ENCODE peak calls at places on chromosomes 6 and 20, in eight cellular contexts. C is RWPE1, F is IMR-90, Y is K562, K is OCI-LY7, W is neural progenitor cell, T is left ventricle myocardium inferior, J is astrocyte of the cerebellum. O is an unnamed sample.

GRCh38 chr6:32267035-32267434 is 43.2 kb upstream of the NOTCH4 start:
- DNase-seq in C (no peak), F (no peak), Y (no peak), K (peak), W (no peak), T (no peak), J (no peak), O (no peak)

GRCh38 chr6:93419304-93420162 is at the start of gene EPHA7:
- DNase-seq in C (peak), F (peak), Y (peak), K (no peak), W (peak), T (peak), J (peak), O (peak)

GRCh38 chr6:16547586-16547985 is 213.7 kb downstream of the ATXN1 start:
- DNase-seq in C (no peak), F (no peak), Y (no peak), K (no peak), W (no peak), T (no peak), J (no peak), O (no peak)

GRCh38 chr6:42374027-42374669 is 77.6 kb downstream of the TRERF1 start:
- DNase-seq in C (no peak), F (no peak), Y (no peak), K (no peak), W (no peak), T (no peak), J (no peak), O (no peak)

GRCh38 chr20:53224851-53225250 is 252.7 kb downstream of the TSHZ2 start:
- DNase-seq in C (no peak), F (peak), Y (no peak), K (no peak), W (no peak), T (no peak), J (no peak), O (no peak)

GRCh38 chr6:13462380-13463326 is 24.7 kb downstream of the GFOD1 start:
- DNase-seq in C (no peak), F (no peak), Y (no peak), K (peak), W (peak), T (no peak), J (no peak), O (no peak)

GRCh38 chr6:20708367-20709124 is 174.3 kb downstream of the CDKAL1 start:
- DNase-seq in C (no peak), F (peak), Y (no peak), K (no peak), W (peak), T (no peak), J (peak), O (no peak)

GRCh38 chr6:99348823-99349619 is 453 bp downstream of the FAXC start:
- DNase-seq in C (no peak), F (peak), Y (peak), K (no peak), W (no peak), T (no peak), J (no peak), O (peak)

GRCh38 chr20:346640-347316 is at the start of gene NRSN2:
- DNase-seq in C (peak), F (peak), Y (peak), K (no peak), W (peak), T (peak), J (no peak), O (peak)

GRCh38 chr20:10476319-10476724 is 41.2 kb downstream of the SLX4IP start:
- DNase-seq in C (no peak), F (peak), Y (peak), K (peak), W (no peak), T (no peak), J (no peak), O (no peak)

GRCh38 chr6:33160728-33161323 is 31.4 kb downstream of the COL11A2 start:
- DNase-seq in C (peak), F (peak), Y (no peak), K (no peak), W (no peak), T (no peak), J (peak), O (no peak)

GRCh38 chr6:7373739-7374138 is 15.8 kb downstream of the CAGE1 start:
- DNase-seq in C (no peak), F (no peak), Y (no peak), K (no peak), W (no peak), T (no peak), J (no peak), O (no peak)

GRCh38 chr6:79656134-79656533 is 25.0 kb downstream of the SH3BGRL2 start:
- DNase-seq in C (peak), F (no peak), Y (no peak), K (no peak), W (no peak), T (no peak), J (no peak), O (no peak)

GRCh38 chr6:135086414-135086764 is 31.8 kb upstream of the HBS1L start:
- DNase-seq in C (no peak), F (no peak), Y (no peak), K (no peak), W (no peak), T (no peak), J (no peak), O (no peak)

GRCh38 chr6:15441215-15441868 is 195.5 kb downstream of the JARID2 start:
- DNase-seq in C (peak), F (peak), Y (peak), K (peak), W (peak), T (no peak), J (peak), O (peak)

GRCh38 chr20:48831702-48832422 is 4.1 kb upstream of the PREX1 start:
- DNase-seq in C (peak), F (peak), Y (peak), K (no peak), W (peak), T (peak), J (no peak), O (no peak)

GRCh38 chr6:7727150-7727950 is 1.5 kb downstream of the BMP6 start:
- DNase-seq in C (no peak), F (no peak), Y (no peak), K (peak), W (peak), T (no peak), J (no peak), O (peak)

GRCh38 chr20:18628330-18628941 is 40.6 kb downstream of the DTD1 start:
- DNase-seq in C (peak), F (no peak), Y (peak), K (peak), W (peak), T (no peak), J (no peak), O (peak)

GRCh38 chr6:156557269-156557885 is 219.8 kb upstream of the ARID1B start:
- DNase-seq in C (no peak), F (peak), Y (no peak), K (no peak), W (peak), T (peak), J (peak), O (peak)

GRCh38 chr6:33692078-33692759 is 19.3 kb downstream of the UQCC2 start:
- DNase-seq in C (no peak), F (no peak), Y (no peak), K (no peak), W (peak), T (peak), J (peak), O (no peak)

GRCh38 chr6:28212510-28213212 is 12.4 kb upstream of the ZSCAN9 start:
- DNase-seq in C (peak), F (peak), Y (peak), K (peak), W (peak), T (no peak), J (peak), O (peak)

GRCh38 chr20:43238833-43239232 is 49.1 kb upstream of the PTPRT start:
- DNase-seq in C (peak), F (no peak), Y (peak), K (peak), W (peak), T (no peak), J (no peak), O (no peak)

GRCh38 chr6:166997768-166998255 is 1.4 kb upstream of the CEP43 start:
- DNase-seq in C (peak), F (peak), Y (peak), K (peak), W (peak), T (peak), J (peak), O (no peak)

GRCh38 chr6:36688534-36689075 is 9.0 kb upstream of the RAB44 start:
- DNase-seq in C (no peak), F (peak), Y (no peak), K (no peak), W (no peak), T (no peak), J (no peak), O (no peak)

GRCh38 chr6:138572200-138572875 is 73.0 kb upstream of the NHSL1 start:
- DNase-seq in C (peak), F (peak), Y (no peak), K (no peak), W (peak), T (peak), J (peak), O (peak)

GRCh38 chr6:158707120-158707519 is 57.3 kb downstream of the SYTL3 start:
- DNase-seq in C (peak), F (peak), Y (peak), K (no peak), W (no peak), T (peak), J (no peak), O (no peak)

GRCh38 chr6:41518118-41518517 is 28.1 kb upstream of the FOXP4 start:
- DNase-seq in C (peak), F (no peak), Y (peak), K (no peak), W (no peak), T (no peak), J (no peak), O (no peak)

GRCh38 chr20:6783752-6784725 is 16.6 kb downstream of the BMP2 start:
- DNase-seq in C (no peak), F (no peak), Y (no peak), K (no peak), W (no peak), T (no peak), J (peak), O (no peak)

GRCh38 chr20:37525810-37526209 is 1.9 kb downstream of the BLCAP start:
- DNase-seq in C (no peak), F (no peak), Y (no peak), K (no peak), W (no peak), T (no peak), J (no peak), O (no peak)

GRCh38 chr20:23226612-23227265 is 123.9 kb upstream of the NXT1 start:
- DNase-seq in C (no peak), F (peak), Y (no peak), K (no peak), W (no peak), T (no peak), J (no peak), O (no peak)

GRCh38 chr6:80006541-80006940 is 2.1 kb downstream of the TTK start:
- DNase-seq in C (no peak), F (no peak), Y (no peak), K (no peak), W (no peak), T (no peak), J (no peak), O (no peak)

GRCh38 chr6:1724616-1725015 is 114.9 kb downstream of the FOXC1 start:
- DNase-seq in C (peak), F (no peak), Y (no peak), K (no peak), W (no peak), T (peak), J (no peak), O (no peak)

GRCh38 chr6:88945596-88945995 is 17.8 kb downstream of the RNGTT start:
- DNase-seq in C (no peak), F (no peak), Y (no peak), K (no peak), W (no peak), T (no peak), J (no peak), O (no peak)

GRCh38 chr6:140051521-140052455 is 677.3 kb upstream of the CITED2 start:
- DNase-seq in C (peak), F (peak), Y (no peak), K (no peak), W (no peak), T (no peak), J (peak), O (no peak)

GRCh38 chr20:39880890-39881289 is 808.1 kb downstream of the MAFB start:
- DNase-seq in C (peak), F (no peak), Y (no peak), K (no peak), W (no peak), T (no peak), J (no peak), O (no peak)
- TF ChIP-seq CTCF in C (no peak), F (no peak), Y (no peak), K (peak), W (peak), T (no peak), J (no peak), O (no peak)

DNA sequence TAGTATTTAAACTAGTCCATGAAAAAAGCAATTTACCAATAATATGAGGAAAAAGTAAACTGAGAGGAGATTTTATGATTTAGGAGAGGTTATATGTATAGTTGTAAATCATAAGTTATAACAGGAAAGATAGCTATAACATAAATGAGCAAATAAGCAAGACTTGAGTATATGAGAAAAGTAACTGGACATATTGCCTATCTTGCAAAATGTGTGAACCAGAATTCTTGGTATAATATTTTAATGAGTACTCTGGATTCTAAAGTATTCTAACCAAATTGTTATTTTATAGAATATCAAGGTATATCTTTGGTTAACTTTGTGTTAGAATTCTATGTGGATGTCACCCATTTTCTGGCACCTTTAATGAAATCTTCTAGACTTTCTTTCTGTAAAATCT is 124.6 kb downstream of the PHF3 start:
- DNase-seq in C (no peak), F (no peak), Y (no peak), K (no peak), W (no peak), T (no peak), J (no peak), O (no peak)
- TF ChIP-seq CTCF in C (no peak), F (no peak), Y (no peak), K (no peak), W (no peak), T (no peak), J (no peak), O (no peak)

GRCh38 chr20:63435552-63435951 is 36.9 kb downstream of the KCNQ2 start:
- DNase-seq in C (no peak), F (peak), Y (no peak), K (no peak), W (no peak), T (no peak), J (no peak), O (no peak)

GRCh38 chr20:63433756-63434531 is 38.5 kb downstream of the KCNQ2 start:
- DNase-seq in C (no peak), F (no peak), Y (no peak), K (no peak), W (no peak), T (no peak), J (no peak), O (no peak)

GRCh38 chr20:63432577-63433061 is 39.8 kb downstream of the KCNQ2 start:
- DNase-seq in C (no peak), F (no peak), Y (peak), K (no peak), W (no peak), T (no peak), J (no peak), O (no peak)

GRCh38 chr20:63433351-63433750 is 39.1 kb downstream of the KCNQ2 start:
- DNase-seq in C (no peak), F (no peak), Y (no peak), K (no peak), W (no peak), T (no peak), J (no peak), O (no peak)

GRCh38 chr20:63434599-63435378 is 37.7 kb downstream of the KCNQ2 start:
- DNase-seq in C (peak), F (peak), Y (peak), K (peak), W (peak), T (peak), J (no peak), O (peak)
- TF ChIP-seq CTCF in C (peak), F (peak), Y (peak), K (peak), W (peak), T (peak), J (peak), O (peak)

GRCh38 chr6:100460650-100461204 is 4.0 kb downstream of the SIM1 start:
- DNase-seq in C (no peak), F (no peak), Y (peak), K (no peak), W (peak), T (no peak), J (no peak), O (no peak)
- TF ChIP-seq CTCF in C (no peak), F (peak), Y (peak), K (peak), W (peak), T (no peak), J (peak), O (peak)

GRCh38 chr20:33929917-33930316 is 63.8 kb upstream of the RALY start:
- DNase-seq in C (no peak), F (no peak), Y (no peak), K (no peak), W (no peak), T (no peak), J (no peak), O (no peak)

GRCh38 chr20:33936651-33937050 is 57.1 kb upstream of the RALY start:
- DNase-seq in C (no peak), F (no peak), Y (no peak), K (no peak), W (no peak), T (no peak), J (no peak), O (no peak)

GRCh38 chr20:33927703-33928102 is 66.0 kb upstream of the RALY start:
- DNase-seq in C (no peak), F (no peak), Y (no peak), K (no peak), W (no peak), T (no peak), J (no peak), O (no peak)

GRCh38 chr20:33933469-33933909 is 60.2 kb upstream of the RALY start:
- DNase-seq in C (peak), F (peak), Y (peak), K (peak), W (peak), T (peak), J (no peak), O (peak)
- TF ChIP-seq CTCF in C (peak), F (peak), Y (peak), K (peak), W (peak), T (peak), J (peak), O (peak)

GRCh38 chr6:168193816-168194701 is 115.0 kb upstream of the FRMD1 start:
- DNase-seq in C (no peak), F (no peak), Y (peak), K (peak), W (peak), T (no peak), J (no peak), O (no peak)
- TF ChIP-seq CTCF in C (no peak), F (no peak), Y (peak), K (peak), W (peak), T (no peak), J (no peak), O (no peak)

DNA sequence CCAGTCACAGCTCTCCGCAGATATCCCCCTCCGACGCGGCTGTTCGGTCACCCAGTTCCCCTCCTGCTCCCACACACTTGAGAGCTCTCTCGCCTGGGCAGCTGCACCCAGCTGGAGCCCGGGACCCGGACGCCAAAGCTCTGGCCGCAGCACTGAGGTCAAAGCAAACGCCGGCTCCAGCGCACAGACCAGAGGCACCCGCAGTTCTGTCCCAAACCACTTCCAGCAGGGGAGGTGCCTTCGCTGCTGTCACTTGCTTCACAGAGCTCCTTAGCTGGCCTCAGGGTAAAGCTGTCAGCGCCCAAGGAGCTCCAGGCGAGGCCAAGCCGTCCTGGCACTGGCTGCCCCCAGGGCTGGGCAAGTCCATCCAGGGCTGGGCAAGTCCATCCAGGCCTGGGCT is 27.9 kb downstream of the SLC2A4RG start:
- DNase-seq in C (no peak), F (no peak), Y (no peak), K (no peak), W (no peak), T (peak), J (no peak), O (no peak)
- TF ChIP-seq CTCF in C (no peak), F (no peak), Y (no peak), K (no peak), W (no peak), T (no peak), J (no peak), O (no peak)

GRCh38 chr20:24780648-24781047 is 168.4 kb upstream of the CST7 start:
- DNase-seq in C (no peak), F (no peak), Y (no peak), K (peak), W (peak), T (no peak), J (no peak), O (no peak)

GRCh38 chr20:24782221-24782620 is 166.8 kb upstream of the CST7 start:
- DNase-seq in C (no peak), F (no peak), Y (no peak), K (no peak), W (no peak), T (no peak), J (no peak), O (no peak)

GRCh38 chr20:24779886-24780285 is 169.2 kb upstream of the CST7 start:
- DNase-seq in C (no peak), F (no peak), Y (no peak), K (no peak), W (no peak), T (no peak), J (no peak), O (no peak)

GRCh38 chr20:24782801-24783630 is 166.1 kb upstream of the CST7 start:
- DNase-seq in C (no peak), F (no peak), Y (no peak), K (no peak), W (peak), T (no peak), J (no peak), O (peak)

DNA sequence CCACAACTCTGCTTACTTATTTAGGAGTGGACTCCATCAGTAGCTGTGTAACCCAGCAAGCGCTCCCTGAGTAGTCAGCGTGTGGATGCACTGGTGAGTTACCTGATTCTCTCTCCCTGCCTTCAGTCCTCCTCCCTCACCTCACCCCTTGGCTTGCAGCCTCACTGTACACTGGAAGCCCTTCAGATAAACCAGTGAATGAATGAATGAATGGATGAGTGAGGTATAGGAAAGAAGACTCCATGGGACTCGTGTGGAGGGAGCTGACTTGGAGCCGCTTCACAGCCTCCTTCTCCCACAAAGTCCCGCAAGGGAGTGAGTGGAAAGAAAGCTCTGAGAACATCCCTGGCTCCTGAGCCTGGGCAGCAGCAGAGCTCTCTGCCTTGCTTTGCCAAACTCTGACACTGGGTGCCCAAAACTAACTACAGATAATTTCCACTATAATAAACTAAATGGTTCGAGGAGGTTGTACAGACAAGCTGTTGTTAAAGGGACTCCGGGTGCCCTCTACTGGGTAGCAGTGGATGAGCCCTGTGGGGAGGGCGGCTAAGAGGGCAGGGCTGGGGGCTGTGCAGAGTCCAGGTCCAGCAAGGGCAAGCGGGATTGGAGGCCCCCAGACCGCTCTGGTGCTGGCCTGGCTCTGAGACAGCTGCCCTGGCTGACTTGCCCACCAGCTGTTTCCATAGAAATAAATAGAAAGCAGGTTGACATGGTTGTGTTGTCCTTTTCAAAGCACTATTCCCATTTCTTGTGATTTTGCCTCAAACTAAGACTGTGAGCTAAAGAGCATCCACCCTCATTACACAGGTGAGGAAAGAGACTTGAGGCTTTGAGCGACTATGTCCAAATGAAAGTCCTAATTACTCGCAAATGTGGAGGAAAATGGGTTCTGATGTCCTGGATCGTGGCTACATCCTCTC is 167.7 kb upstream of the CST7 start:
- DNase-seq in C (peak), F (peak), Y (no peak), K (peak), W (peak), T (no peak), J (no peak), O (peak)
- TF ChIP-seq CTCF in C (no peak), F (peak), Y (peak), K (peak), W (peak), T (peak), J (peak), O (no peak)